ENCODE peak calls at places on chromosomes 3 and 15, in six cellular contexts. Q, C, V, F, O and Z are unnamed samples.

GRCh38 chr3:52090620-52091468 is 34.5 kb upstream of the DUSP7 start:
- DNase-seq in Q (no peak), C (no peak), V (peak), F (peak), O (no peak), Z (no peak)

GRCh38 chr3:195040094-195040493 is 230.9 kb downstream of the XXYLT1 start:
- DNase-seq in Q (no peak), C (no peak), O (no peak), V (no peak), F (no peak), Z (no peak)

GRCh38 chr3:105829229-105829628 is 39.6 kb downstream of the CBLB start:
- DNase-seq in O (no peak), V (no peak), C (no peak), F (no peak), Q (no peak), Z (no peak)

GRCh38 chr3:125245521-125245920 is 33.0 kb upstream of the SLC12A8 start:
- DNase-seq in V (no peak), O (no peak), Q (peak), C (no peak), F (no peak), Z (no peak)

GRCh38 chr3:33211444-33211843 is 7.2 kb downstream of the SUSD5 start:
- DNase-seq in V (no peak), F (peak), C (no peak), O (no peak), Q (peak), Z (no peak)

GRCh38 chr3:42547401-42547945 is 34.3 kb downstream of the SEC22C start:
- DNase-seq in C (peak), Q (peak), F (peak), O (peak), V (peak), Z (peak)

GRCh38 chr15:53962646-53963561 is 15.3 kb upstream of the UNC13C start:
- DNase-seq in F (no peak), V (peak), O (peak), C (peak), Q (no peak), Z (peak)

GRCh38 chr15:35078221-35078915 is 6.7 kb downstream of the NANOGP8 start:
- DNase-seq in O (no peak), V (peak), F (peak), C (peak), Q (peak), Z (peak)

GRCh38 chr3:50545781-50546180 is 21.8 kb downstream of the C3orf18 start:
- DNase-seq in V (no peak), F (no peak), C (peak), Q (no peak), O (no peak), Z (no peak)

GRCh38 chr15:39598958-39599845 is 18.3 kb downstream of the THBS1 start:
- DNase-seq in O (no peak), Q (peak), V (no peak), C (no peak), F (peak), Z (no peak)

GRCh38 chr15:56653082-56653481 is 80.2 kb downstream of the ZNF280D start:
- DNase-seq in F (no peak), V (no peak), O (no peak), C (no peak), Q (no peak), Z (no peak)

GRCh38 chr15:88256261-88257230 is at the start of gene NTRK3:
- DNase-seq in V (peak), Q (no peak), C (peak), O (peak), F (peak), Z (no peak)

GRCh38 chr15:74313889-74314288 is 53.6 kb downstream of the CYP11A1 start:
- DNase-seq in O (no peak), V (no peak), C (no peak), Q (no peak), F (no peak), Z (no peak)

GRCh38 chr15:27743638-27744037 is 355.5 kb downstream of the OCA2 start:
- DNase-seq in Q (no peak), O (peak), V (no peak), C (no peak), F (no peak), Z (no peak)

GRCh38 chr15:44554934-44555723 is 18.2 kb downstream of the EIF3J start:
- DNase-seq in F (no peak), C (no peak), Q (no peak), V (no peak), O (no peak), Z (no peak)

GRCh38 chr3:46019707-46020106 is 7.6 kb downstream of the XCR1 start:
- DNase-seq in Q (no peak), C (no peak), F (peak), O (no peak), V (no peak), Z (no peak)

GRCh38 chr15:77144028-77144427 is 73.1 kb upstream of the TSPAN3 start:
- DNase-seq in C (no peak), O (no peak), V (no peak), F (peak), Q (peak), Z (peak)

GRCh38 chr15:75785771-75786563 is 57.3 kb upstream of the UBE2Q2 start:
- DNase-seq in F (peak), O (peak), Q (no peak), V (peak), C (peak), Z (no peak)

DNA sequence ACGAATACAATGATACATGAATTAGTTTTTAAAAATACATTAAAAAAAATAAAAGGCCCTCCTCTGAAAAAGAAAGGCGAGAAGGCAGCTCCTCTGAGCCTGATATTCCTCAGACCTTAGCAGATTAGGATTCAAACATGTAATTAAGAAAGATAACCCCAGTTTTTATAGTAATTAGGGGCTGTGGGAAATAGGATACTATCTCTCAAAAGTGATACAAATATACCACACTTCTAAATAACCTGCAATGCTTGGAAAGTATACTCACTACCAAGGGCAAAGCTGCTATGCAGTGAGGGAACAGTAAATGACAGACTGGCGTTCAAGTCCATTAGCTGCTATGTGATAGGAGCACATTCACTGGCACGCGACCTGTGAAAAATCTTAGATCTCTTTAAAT is 445.1 kb downstream of the FOXP1 start:
- DNase-seq in V (no peak), C (no peak), F (no peak), Q (no peak), O (no peak), Z (no peak)
- H3K14ac ChIP-seq in V (no peak), C (no peak), F (no peak), Q (no peak), O (no peak), Z (no peak)

GRCh38 chr15:31280831-31281216 is 45.8 kb upstream of the KLF13 start:
- DNase-seq in F (no peak), C (no peak), O (no peak), V (no peak), Q (no peak), Z (no peak)

GRCh38 chr15:31279221-31280036 is 47.2 kb upstream of the KLF13 start:
- DNase-seq in C (no peak), O (peak), V (no peak), Q (no peak), F (no peak), Z (no peak)

GRCh38 chr15:31278056-31278445 is 48.6 kb upstream of the KLF13 start:
- DNase-seq in F (no peak), V (no peak), Q (no peak), O (peak), C (peak), Z (no peak)

GRCh38 chr15:31278544-31279220 is 48.0 kb upstream of the KLF13 start:
- DNase-seq in Q (no peak), V (no peak), O (peak), C (no peak), F (no peak), Z (no peak)

GRCh38 chr15:31280037-31280830 is 46.4 kb upstream of the KLF13 start:
- DNase-seq in C (peak), O (peak), F (no peak), Q (no peak), V (no peak), Z (no peak)
- H3K14ac ChIP-seq in C (peak), O (no peak), F (no peak), Q (no peak), V (no peak), Z (no peak)

DNA sequence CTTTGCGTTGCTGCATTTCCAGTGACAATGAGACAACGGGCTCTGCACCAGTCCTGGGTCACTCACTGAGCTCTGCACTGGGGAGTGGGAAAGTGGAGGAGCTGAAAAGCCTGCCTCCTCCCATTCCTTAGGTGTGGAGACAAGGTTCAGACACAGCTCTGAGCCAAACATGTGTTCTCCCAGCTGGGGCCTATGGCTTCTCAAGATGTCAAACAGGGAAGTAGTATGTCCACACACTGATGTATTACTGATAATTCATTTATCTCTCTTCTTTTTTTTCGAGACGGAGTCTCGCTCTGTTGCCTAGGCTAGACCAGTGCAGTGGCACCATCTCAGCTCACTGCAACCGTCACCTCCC is 90.2 kb upstream of the SLC4A7 start:
- DNase-seq in V (no peak), O (no peak), C (no peak), F (no peak), Q (no peak), Z (no peak)
- H3K14ac ChIP-seq in V (no peak), O (no peak), C (no peak), F (no peak), Q (no peak), Z (no peak)

DNA sequence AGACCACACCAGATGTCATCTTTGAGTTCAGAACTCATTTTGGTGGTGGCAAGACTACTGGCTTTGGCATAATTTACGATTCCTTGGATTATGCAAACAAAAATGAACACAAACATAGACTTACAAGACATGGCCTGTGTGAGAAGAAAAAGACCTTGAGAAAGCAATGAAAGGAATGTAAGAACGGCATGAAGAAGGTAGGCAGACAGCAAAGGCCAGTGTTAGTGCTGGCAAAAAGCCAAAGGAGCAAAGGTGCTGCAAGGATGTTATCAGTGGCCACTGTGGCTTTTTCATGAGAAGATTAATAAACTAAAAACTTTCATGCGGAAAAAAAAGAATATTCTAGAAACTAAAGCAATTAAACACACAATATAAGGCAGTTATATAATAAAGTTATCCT is 21.9 kb downstream of the AAGAB start:
- DNase-seq in O (no peak), Q (no peak), V (no peak), F (no peak), C (no peak), Z (peak)
- H3K14ac ChIP-seq in O (no peak), Q (no peak), V (no peak), F (no peak), C (no peak), Z (no peak)

DNA sequence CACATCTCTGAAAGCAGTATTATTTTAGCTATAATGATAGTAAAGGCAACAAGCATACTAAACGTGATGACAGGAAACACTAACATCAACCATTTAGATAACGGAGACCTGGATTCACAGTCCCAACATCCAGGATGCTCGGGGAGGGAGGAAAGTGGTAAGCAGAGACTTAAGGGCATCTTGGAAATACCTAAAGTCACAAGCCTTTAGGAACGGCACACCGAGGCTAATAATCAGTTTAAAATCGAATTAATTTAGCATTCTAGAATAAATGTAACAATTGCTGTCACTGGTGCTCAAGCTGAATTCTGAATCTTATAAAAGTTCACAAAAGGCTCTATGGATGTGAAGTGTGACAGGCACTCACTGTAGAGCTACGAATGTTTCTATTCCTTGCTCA is 1.3 kb downstream of the CD47 start:
- DNase-seq in O (no peak), F (peak), V (no peak), C (no peak), Q (no peak), Z (no peak)
- H3K14ac ChIP-seq in O (no peak), F (no peak), V (no peak), C (no peak), Q (peak), Z (no peak)

DNA sequence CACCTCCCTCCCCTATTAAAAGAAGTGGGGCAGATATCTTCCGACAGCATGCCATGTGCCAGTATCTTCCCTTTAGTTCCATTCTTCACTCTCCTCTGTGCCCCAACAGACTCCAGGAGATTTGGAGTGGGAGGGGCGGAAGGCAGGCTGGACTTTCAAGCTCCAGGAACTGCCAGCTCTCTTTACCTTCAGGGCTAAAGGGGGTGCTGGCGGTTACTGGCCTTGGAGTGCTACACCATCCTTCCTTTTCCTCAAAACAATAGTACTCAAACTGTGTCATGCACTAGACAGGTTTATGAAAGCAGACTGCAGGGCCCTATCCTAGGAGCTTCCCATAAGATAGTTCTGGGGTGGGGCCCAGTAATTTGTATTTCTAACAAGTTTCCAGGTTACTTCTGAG is 6.0 kb downstream of the LINS1 start:
- DNase-seq in V (no peak), Q (no peak), O (no peak), C (no peak), F (no peak), Z (no peak)
- H3K14ac ChIP-seq in V (no peak), Q (no peak), O (no peak), C (no peak), F (no peak), Z (no peak)

GRCh38 chr3:118239253-118239652 is 795.4 kb downstream of the IGSF11 start:
- DNase-seq in C (no peak), Q (no peak), V (no peak), O (no peak), F (no peak), Z (no peak)
- H3K14ac ChIP-seq in C (no peak), Q (no peak), V (no peak), O (no peak), F (no peak), Z (no peak)

DNA sequence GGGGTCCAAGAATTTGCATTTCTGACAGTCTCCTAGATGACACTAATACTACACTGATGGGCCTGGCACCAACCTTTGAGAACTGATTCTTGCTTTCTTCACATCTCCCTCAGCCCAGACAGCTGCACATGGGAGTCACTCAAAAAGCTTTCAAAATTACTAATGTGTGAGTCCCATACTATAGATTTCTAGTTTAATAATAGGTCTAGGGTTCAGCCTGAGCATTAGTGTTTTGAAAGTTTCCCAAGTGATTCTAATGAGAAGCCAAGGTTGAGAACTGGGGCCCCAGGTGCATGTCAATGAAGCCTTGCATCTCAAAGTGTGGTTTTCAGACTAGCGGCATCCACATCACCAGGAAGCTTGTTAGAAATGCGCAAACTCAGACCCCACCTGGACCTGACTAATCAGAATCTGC is 159.9 kb upstream of the CMC1 start:
- DNase-seq in O (no peak), V (no peak), F (no peak), C (peak), Q (no peak), Z (no peak)
- H3K14ac ChIP-seq in O (no peak), V (no peak), F (no peak), C (no peak), Q (no peak), Z (no peak)

GRCh38 chr3:68090571-68090970 is 436.2 kb upstream of the SUCLG2 start:
- DNase-seq in Q (no peak), V (no peak), F (no peak), C (no peak), O (no peak), Z (no peak)
- H3K14ac ChIP-seq in Q (no peak), V (no peak), F (no peak), C (no peak), O (no peak), Z (no peak)